ENCODE peak calls at places on chromosome 2, in nine cellular contexts. One of them, this sample, is unnamed.

GRCh38 chr2:142178604-142179003 is 47.8 kb upstream of the LRP1B start:
- DNase-seq in cardiac muscle cell: no peak
- DNase-seq in brain microvascular endothelial cell: no peak
- DNase-seq in left lung: no peak
- DNase-seq in AG10803: no peak
- DNase-seq in NB4: no peak
- DNase-seq in sigmoid colon: no peak
- DNase-seq in HFF-Myc: no peak
- DNase-seq in mammary epithelial cell: no peak
- DNase-seq in this sample: no peak

GRCh38 chr2:241777167-241777685 is 604 bp downstream of the GAL3ST2 start:
- DNase-seq in cardiac muscle cell: no peak
- DNase-seq in brain microvascular endothelial cell: no peak
- DNase-seq in left lung: no peak
- DNase-seq in AG10803: no peak
- DNase-seq in NB4: no peak
- DNase-seq in sigmoid colon: peak
- DNase-seq in HFF-Myc: no peak
- DNase-seq in mammary epithelial cell: no peak
- DNase-seq in this sample: no peak

GRCh38 chr2:165877565-165878550 is 75.7 kb downstream of the TTC21B start:
- DNase-seq in cardiac muscle cell: peak
- DNase-seq in brain microvascular endothelial cell: no peak
- DNase-seq in left lung: no peak
- DNase-seq in AG10803: peak
- DNase-seq in NB4: peak
- DNase-seq in sigmoid colon: no peak
- DNase-seq in HFF-Myc: no peak
- DNase-seq in mammary epithelial cell: peak
- DNase-seq in this sample: peak

GRCh38 chr2:68829764-68830163 is 41.4 kb downstream of the BMP10 start:
- DNase-seq in cardiac muscle cell: no peak
- DNase-seq in brain microvascular endothelial cell: no peak
- DNase-seq in left lung: no peak
- DNase-seq in AG10803: no peak
- DNase-seq in NB4: no peak
- DNase-seq in sigmoid colon: no peak
- DNase-seq in HFF-Myc: no peak
- DNase-seq in mammary epithelial cell: no peak
- DNase-seq in this sample: no peak

GRCh38 chr2:158754303-158754611 is 40.9 kb upstream of the DAPL1 start:
- DNase-seq in cardiac muscle cell: no peak
- DNase-seq in brain microvascular endothelial cell: no peak
- DNase-seq in left lung: no peak
- DNase-seq in AG10803: no peak
- DNase-seq in NB4: no peak
- DNase-seq in sigmoid colon: no peak
- DNase-seq in HFF-Myc: no peak
- DNase-seq in mammary epithelial cell: no peak
- DNase-seq in this sample: no peak

GRCh38 chr2:11930211-11930761 is 183.9 kb downstream of the LPIN1 start:
- DNase-seq in cardiac muscle cell: no peak
- DNase-seq in brain microvascular endothelial cell: peak
- DNase-seq in left lung: peak
- DNase-seq in AG10803: no peak
- DNase-seq in NB4: peak
- DNase-seq in sigmoid colon: no peak
- DNase-seq in HFF-Myc: peak
- DNase-seq in mammary epithelial cell: no peak
- DNase-seq in this sample: no peak

GRCh38 chr2:207694811-207695281 is 16.6 kb upstream of the CCNYL1 start:
- DNase-seq in cardiac muscle cell: peak
- DNase-seq in brain microvascular endothelial cell: no peak
- DNase-seq in left lung: no peak
- DNase-seq in AG10803: peak
- DNase-seq in NB4: no peak
- DNase-seq in sigmoid colon: no peak
- DNase-seq in HFF-Myc: no peak
- DNase-seq in mammary epithelial cell: no peak
- DNase-seq in this sample: no peak

GRCh38 chr2:223053431-223054192 is 1.6 kb downstream of the KCNE4 start:
- DNase-seq in cardiac muscle cell: no peak
- DNase-seq in brain microvascular endothelial cell: no peak
- DNase-seq in left lung: no peak
- DNase-seq in AG10803: no peak
- DNase-seq in NB4: no peak
- DNase-seq in sigmoid colon: no peak
- DNase-seq in HFF-Myc: no peak
- DNase-seq in mammary epithelial cell: no peak
- DNase-seq in this sample: no peak

GRCh38 chr2:120991401-120991800 is 255.7 kb downstream of the GLI2 start:
- DNase-seq in cardiac muscle cell: no peak
- DNase-seq in brain microvascular endothelial cell: no peak
- DNase-seq in left lung: no peak
- DNase-seq in AG10803: no peak
- DNase-seq in NB4: peak
- DNase-seq in sigmoid colon: no peak
- DNase-seq in HFF-Myc: no peak
- DNase-seq in mammary epithelial cell: no peak
- DNase-seq in this sample: no peak

GRCh38 chr2:207136872-207137271 is 28.9 kb downstream of the KLF7 start:
- DNase-seq in cardiac muscle cell: no peak
- DNase-seq in brain microvascular endothelial cell: no peak
- DNase-seq in left lung: no peak
- DNase-seq in AG10803: no peak
- DNase-seq in NB4: no peak
- DNase-seq in sigmoid colon: no peak
- DNase-seq in HFF-Myc: no peak
- DNase-seq in mammary epithelial cell: no peak
- DNase-seq in this sample: no peak

GRCh38 chr2:165202230-165202629 is 1.6 kb downstream of the SCN3A start:
- DNase-seq in cardiac muscle cell: no peak
- DNase-seq in brain microvascular endothelial cell: no peak
- DNase-seq in left lung: no peak
- DNase-seq in AG10803: no peak
- DNase-seq in NB4: no peak
- DNase-seq in sigmoid colon: no peak
- DNase-seq in HFF-Myc: no peak
- DNase-seq in mammary epithelial cell: no peak
- DNase-seq in this sample: no peak

GRCh38 chr2:217451634-217452033 is 551.2 kb downstream of the TNS1 start:
- DNase-seq in cardiac muscle cell: no peak
- DNase-seq in brain microvascular endothelial cell: peak
- DNase-seq in left lung: no peak
- DNase-seq in AG10803: peak
- DNase-seq in NB4: no peak
- DNase-seq in sigmoid colon: no peak
- DNase-seq in HFF-Myc: peak
- DNase-seq in mammary epithelial cell: peak
- DNase-seq in this sample: peak

GRCh38 chr2:160199683-160200389 is at the start of gene ITGB6:
- DNase-seq in cardiac muscle cell: no peak
- DNase-seq in brain microvascular endothelial cell: no peak
- DNase-seq in left lung: no peak
- DNase-seq in AG10803: no peak
- DNase-seq in NB4: no peak
- DNase-seq in sigmoid colon: no peak
- DNase-seq in HFF-Myc: no peak
- DNase-seq in mammary epithelial cell: peak
- DNase-seq in this sample: no peak

GRCh38 chr2:152056418-152056817 is 42.4 kb downstream of the CACNB4 start:
- DNase-seq in cardiac muscle cell: no peak
- DNase-seq in brain microvascular endothelial cell: no peak
- DNase-seq in left lung: no peak
- DNase-seq in AG10803: no peak
- DNase-seq in NB4: no peak
- DNase-seq in sigmoid colon: no peak
- DNase-seq in HFF-Myc: no peak
- DNase-seq in mammary epithelial cell: no peak
- DNase-seq in this sample: no peak

GRCh38 chr2:169507698-169508097 is 1.8 kb upstream of the KLHL41 start:
- DNase-seq in cardiac muscle cell: peak
- DNase-seq in brain microvascular endothelial cell: no peak
- DNase-seq in left lung: no peak
- DNase-seq in AG10803: peak
- DNase-seq in NB4: no peak
- DNase-seq in sigmoid colon: no peak
- DNase-seq in HFF-Myc: peak
- DNase-seq in mammary epithelial cell: peak
- DNase-seq in this sample: peak

GRCh38 chr2:58042486-58042970 is 4.1 kb upstream of the VRK2 start:
- DNase-seq in cardiac muscle cell: peak
- DNase-seq in brain microvascular endothelial cell: peak
- DNase-seq in left lung: no peak
- DNase-seq in AG10803: peak
- DNase-seq in NB4: peak
- DNase-seq in sigmoid colon: no peak
- DNase-seq in HFF-Myc: peak
- DNase-seq in mammary epithelial cell: peak
- DNase-seq in this sample: peak

GRCh38 chr2:33241072-33241471 is 235.4 kb upstream of the RASGRP3 start:
- DNase-seq in cardiac muscle cell: no peak
- DNase-seq in brain microvascular endothelial cell: no peak
- DNase-seq in left lung: no peak
- DNase-seq in AG10803: no peak
- DNase-seq in NB4: no peak
- DNase-seq in sigmoid colon: no peak
- DNase-seq in HFF-Myc: no peak
- DNase-seq in mammary epithelial cell: no peak
- DNase-seq in this sample: no peak

GRCh38 chr2:33246432-33246831 is 230.0 kb upstream of the RASGRP3 start:
- DNase-seq in cardiac muscle cell: no peak
- DNase-seq in brain microvascular endothelial cell: no peak
- DNase-seq in left lung: no peak
- DNase-seq in AG10803: no peak
- DNase-seq in NB4: no peak
- DNase-seq in sigmoid colon: no peak
- DNase-seq in HFF-Myc: no peak
- DNase-seq in mammary epithelial cell: no peak
- DNase-seq in this sample: no peak

GRCh38 chr2:33241581-33241980 is 234.9 kb upstream of the RASGRP3 start:
- DNase-seq in cardiac muscle cell: peak
- DNase-seq in brain microvascular endothelial cell: no peak
- DNase-seq in left lung: no peak
- DNase-seq in AG10803: peak
- DNase-seq in NB4: no peak
- DNase-seq in sigmoid colon: no peak
- DNase-seq in HFF-Myc: no peak
- DNase-seq in mammary epithelial cell: no peak
- DNase-seq in this sample: no peak

GRCh38 chr2:33240178-33240577 is 236.3 kb upstream of the RASGRP3 start:
- DNase-seq in cardiac muscle cell: peak
- DNase-seq in brain microvascular endothelial cell: peak
- DNase-seq in left lung: no peak
- DNase-seq in AG10803: no peak
- DNase-seq in NB4: no peak
- DNase-seq in sigmoid colon: no peak
- DNase-seq in HFF-Myc: peak
- DNase-seq in mammary epithelial cell: peak
- DNase-seq in this sample: peak

DNA sequence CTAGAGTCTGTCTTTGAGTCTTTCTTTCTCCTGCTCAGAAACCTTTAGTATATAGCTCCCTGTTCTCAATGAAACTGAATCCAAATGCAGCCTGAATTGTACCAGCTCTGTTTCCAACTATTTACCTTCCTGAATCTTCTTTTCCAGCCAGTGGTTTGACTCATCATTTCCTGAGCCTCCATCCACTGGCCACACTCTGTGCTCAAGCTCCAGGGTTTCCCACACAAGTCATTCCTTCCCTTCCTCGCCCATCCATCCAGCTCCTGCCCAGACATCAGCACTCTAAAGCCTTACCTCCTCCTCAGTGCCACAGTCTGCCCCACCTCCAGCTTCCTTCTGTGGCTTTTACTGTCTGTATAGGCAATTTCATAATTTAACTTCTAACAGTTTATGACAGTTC is 233.6 kb upstream of the RASGRP3 start:
- DNase-seq in cardiac muscle cell: peak
- DNase-seq in brain microvascular endothelial cell: peak
- DNase-seq in left lung: no peak
- DNase-seq in AG10803: peak
- DNase-seq in NB4: no peak
- DNase-seq in sigmoid colon: no peak
- DNase-seq in HFF-Myc: no peak
- DNase-seq in mammary epithelial cell: peak
- DNase-seq in this sample: peak
- H3K4me3 ChIP-seq in cardiac muscle cell: no peak
- H3K4me3 ChIP-seq in brain microvascular endothelial cell: no peak
- H3K4me3 ChIP-seq in left lung: no peak
- H3K4me3 ChIP-seq in AG10803: no peak
- H3K4me3 ChIP-seq in NB4: no peak
- H3K4me3 ChIP-seq in sigmoid colon: no peak
- H3K4me3 ChIP-seq in HFF-Myc: no peak
- H3K4me3 ChIP-seq in mammary epithelial cell: no peak
- H3K4me3 ChIP-seq in this sample: no peak

GRCh38 chr2:74715880-74716279 is 61.8 kb downstream of the SEMA4F start:
- DNase-seq in cardiac muscle cell: no peak
- DNase-seq in brain microvascular endothelial cell: no peak
- DNase-seq in left lung: no peak
- DNase-seq in AG10803: no peak
- DNase-seq in NB4: no peak
- DNase-seq in sigmoid colon: no peak
- DNase-seq in HFF-Myc: no peak
- DNase-seq in mammary epithelial cell: no peak
- DNase-seq in this sample: no peak
- H3K4me3 ChIP-seq in cardiac muscle cell: peak
- H3K4me3 ChIP-seq in brain microvascular endothelial cell: peak
- H3K4me3 ChIP-seq in left lung: peak
- H3K4me3 ChIP-seq in AG10803: peak
- H3K4me3 ChIP-seq in NB4: peak
- H3K4me3 ChIP-seq in sigmoid colon: peak
- H3K4me3 ChIP-seq in HFF-Myc: peak
- H3K4me3 ChIP-seq in mammary epithelial cell: peak
- H3K4me3 ChIP-seq in this sample: peak

GRCh38 chr2:9179572-9180201 is 26.9 kb upstream of the ASAP2 start:
- DNase-seq in cardiac muscle cell: peak
- DNase-seq in brain microvascular endothelial cell: peak
- DNase-seq in left lung: no peak
- DNase-seq in AG10803: peak
- DNase-seq in NB4: peak
- DNase-seq in sigmoid colon: peak
- DNase-seq in HFF-Myc: peak
- DNase-seq in mammary epithelial cell: peak
- DNase-seq in this sample: peak
- H3K4me3 ChIP-seq in cardiac muscle cell: no peak
- H3K4me3 ChIP-seq in brain microvascular endothelial cell: no peak
- H3K4me3 ChIP-seq in left lung: no peak
- H3K4me3 ChIP-seq in AG10803: peak
- H3K4me3 ChIP-seq in NB4: no peak
- H3K4me3 ChIP-seq in sigmoid colon: no peak
- H3K4me3 ChIP-seq in HFF-Myc: no peak
- H3K4me3 ChIP-seq in mammary epithelial cell: no peak
- H3K4me3 ChIP-seq in this sample: no peak

DNA sequence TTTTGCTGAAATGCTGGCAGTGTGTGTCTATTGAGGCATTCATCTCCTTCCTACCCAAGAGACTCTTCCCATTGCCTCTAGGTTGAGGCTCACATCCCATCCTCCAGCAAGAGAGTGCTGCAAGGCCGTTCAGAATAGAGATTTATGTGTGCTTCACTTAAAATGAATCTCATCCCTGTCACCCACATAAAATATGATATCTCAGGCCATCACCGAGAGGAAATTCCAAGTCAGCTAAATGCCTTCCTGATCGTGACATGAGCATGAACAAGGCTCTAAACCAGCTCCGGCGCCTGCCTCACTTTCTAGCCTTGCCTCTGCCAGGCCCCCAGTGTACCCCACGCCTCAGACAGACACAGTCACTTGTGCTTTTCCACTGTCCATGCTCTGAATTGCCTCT is 64.3 kb upstream of the CYRIA start:
- DNase-seq in cardiac muscle cell: no peak
- DNase-seq in brain microvascular endothelial cell: no peak
- DNase-seq in left lung: no peak
- DNase-seq in AG10803: no peak
- DNase-seq in NB4: no peak
- DNase-seq in sigmoid colon: no peak
- DNase-seq in HFF-Myc: no peak
- DNase-seq in mammary epithelial cell: no peak
- DNase-seq in this sample: no peak
- H3K4me3 ChIP-seq in cardiac muscle cell: no peak
- H3K4me3 ChIP-seq in brain microvascular endothelial cell: no peak
- H3K4me3 ChIP-seq in left lung: no peak
- H3K4me3 ChIP-seq in AG10803: no peak
- H3K4me3 ChIP-seq in NB4: no peak
- H3K4me3 ChIP-seq in sigmoid colon: no peak
- H3K4me3 ChIP-seq in HFF-Myc: no peak
- H3K4me3 ChIP-seq in mammary epithelial cell: no peak
- H3K4me3 ChIP-seq in this sample: no peak